ENCODE peak calls at places on chromosomes 1 and 21, in seven cellular contexts. R, Q, K, T, O, S and E are unnamed samples.

GRCh38 chr1:181038399-181038873 is 4.7 kb downstream of the MR1 start:
- DNase-seq in R (peak), Q (peak), K (peak), T (peak), O (peak), S (peak), E (peak)

GRCh38 chr1:162003061-162003824 is 20.4 kb downstream of the OLFML2B start:
- DNase-seq in R (no peak), Q (no peak), K (peak), T (peak), O (no peak), S (no peak), E (no peak)

GRCh38 chr21:32597205-32597604 is 11.9 kb upstream of the TCP10L start:
- DNase-seq in R (peak), Q (no peak), K (no peak), T (peak), O (no peak), S (no peak), E (no peak)

GRCh38 chr1:48470506-48470905 is 1.5 kb downstream of the SPATA6 start:
- DNase-seq in R (no peak), Q (no peak), K (peak), T (peak), O (no peak), S (no peak), E (peak)

GRCh38 chr21:38054334-38054733 is 138.1 kb upstream of the KCNJ6 start:
- DNase-seq in R (no peak), Q (no peak), K (no peak), T (no peak), O (no peak), S (no peak), E (no peak)

GRCh38 chr1:76336951-76337371 is 262.4 kb downstream of the ST6GALNAC3 start:
- DNase-seq in R (no peak), Q (no peak), K (peak), T (peak), O (no peak), S (no peak), E (peak)

GRCh38 chr1:243883551-243883950 is 33.5 kb upstream of the AKT3 start:
- DNase-seq in R (no peak), Q (no peak), K (no peak), T (peak), O (no peak), S (no peak), E (no peak)

GRCh38 chr21:20443558-20444155 is 554.6 kb upstream of the NCAM2 start:
- DNase-seq in R (no peak), Q (no peak), K (no peak), T (no peak), O (peak), S (no peak), E (no peak)

GRCh38 chr1:15220825-15221431 is 26.1 kb upstream of the FHAD1 start:
- DNase-seq in R (no peak), Q (no peak), K (no peak), T (no peak), O (no peak), S (no peak), E (no peak)

GRCh38 chr1:24830680-24831272 is 85.5 kb downstream of the CLIC4 start:
- DNase-seq in R (peak), Q (no peak), K (no peak), T (peak), O (peak), S (no peak), E (no peak)

GRCh38 chr1:230280054-230280795 is 145.9 kb downstream of the PGBD5 start:
- DNase-seq in R (no peak), Q (no peak), K (peak), T (no peak), O (no peak), S (peak), E (no peak)

GRCh38 chr1:162443906-162444305 is 32.0 kb upstream of the SH2D1B start:
- DNase-seq in R (no peak), Q (no peak), K (no peak), T (no peak), O (no peak), S (no peak), E (no peak)

GRCh38 chr1:89198500-89199072 is at the start of gene GBP4:
- DNase-seq in R (no peak), Q (peak), K (peak), T (peak), O (no peak), S (peak), E (peak)